ENCODE peak calls at places on chromosomes 5 and 9, in ten cellular contexts. C is KBM-7; I is HT-29; B is CD4-positive, alpha-beta memory T cell; T is activated CD8-positive, alpha-beta memory T cell treated with anti-CD3 and anti-CD28 coated beads, Interleukin-2, amount 10 ng/mL, durations not matched to agents 7 days and 5 days; E is chondrocyte; H is T47D; R is ELF-1; W is stimulated activated CD4-positive, alpha-beta T cell treated with anti-CD3 and anti-CD28 coated beads, Interleukin-15, amount 100 ng/mL, for 1 hour; N is activated CD8-positive, alpha-beta T cell treated with anti-CD3 and anti-CD28 coated beads for 36 hours. J is an unnamed sample.

GRCh38 chr9:137694962-137695875 is 76.4 kb downstream of the EHMT1 start:
- DNase-seq in E (peak), C (peak), H (peak), W (no peak), R (peak), I (peak), T (no peak), B (no peak), N (peak), J (no peak)

GRCh38 chr5:75566710-75567309 is 44.4 kb upstream of the ANKDD1B start:
- DNase-seq in W (peak), T (peak), H (no peak), I (peak), N (peak), B (peak), E (no peak), C (peak), R (peak), J (no peak)

GRCh38 chr5:16827755-16828154 is 108.3 kb downstream of the MYO10 start:
- DNase-seq in E (no peak), N (no peak), C (no peak), T (no peak), H (no peak), B (no peak), I (no peak), R (no peak), W (no peak), J (no peak)

GRCh38 chr5:42022383-42022782 is 97.3 kb downstream of the FBXO4 start:
- DNase-seq in E (no peak), I (no peak), W (no peak), N (no peak), B (no peak), R (no peak), H (no peak), T (no peak), C (no peak), J (no peak)

GRCh38 chr5:143261748-143262392 is 141.6 kb downstream of the NR3C1 start:
- DNase-seq in H (no peak), E (no peak), W (no peak), B (no peak), I (no peak), C (no peak), T (no peak), R (no peak), N (peak), J (no peak)

GRCh38 chr5:160787247-160787646 is 64.8 kb downstream of the ATP10B start:
- DNase-seq in I (peak), E (no peak), H (peak), C (peak), T (peak), W (no peak), R (peak), N (peak), B (peak), J (no peak)

GRCh38 chr9:134185536-134186011 is 21.2 kb upstream of the RNU6ATAC start:
- DNase-seq in E (peak), N (peak), B (peak), I (no peak), W (no peak), T (peak), H (no peak), R (no peak), C (no peak), J (no peak)

GRCh38 chr9:106179181-106179580 is 484.8 kb downstream of the TMEM38B start:
- DNase-seq in I (no peak), W (no peak), N (no peak), B (no peak), E (no peak), T (no peak), C (no peak), R (no peak), H (no peak), J (no peak)

GRCh38 chr5:91145233-91145620 is 237.9 kb downstream of the ARRDC3 start:
- DNase-seq in E (no peak), W (no peak), B (no peak), T (no peak), C (no peak), H (no peak), I (no peak), N (no peak), R (no peak), J (no peak)

GRCh38 chr9:34658461-34658860 is 4.0 kb downstream of the CCL27 start:
- DNase-seq in B (no peak), C (no peak), T (no peak), H (no peak), W (no peak), N (no peak), I (no peak), E (peak), R (no peak), J (no peak)

GRCh38 chr5:141560725-141561483 is 57.9 kb downstream of the DIAPH1 start:
- DNase-seq in R (peak), I (peak), E (no peak), B (no peak), N (no peak), T (no peak), H (peak), W (no peak), C (no peak), J (peak)

GRCh38 chr5:143147918-143148317 is 255.6 kb downstream of the NR3C1 start:
- DNase-seq in E (no peak), B (no peak), W (no peak), C (no peak), R (no peak), N (no peak), I (no peak), T (no peak), H (no peak), J (no peak)

GRCh38 chr9:73148447-73148937 is 3.2 kb upstream of the ANXA1 start:
- DNase-seq in I (no peak), B (no peak), R (no peak), T (no peak), C (no peak), H (no peak), N (no peak), E (no peak), W (no peak), J (no peak)